ENCODE peak calls at places on chromosomes 5 and 9, in eight cellular contexts. One of them, this sample, is unnamed.

GRCh38 chr5:104456122-104456521 is 893.5 kb upstream of the NUDT12 start:
- DNase-seq in K562: no peak
- DNase-seq in stomach: no peak
- DNase-seq in heart left ventricle: no peak
- DNase-seq in Peyer's patch: no peak
- DNase-seq in NB4: no peak
- DNase-seq in tibial nerve: no peak
- DNase-seq in breast epithelium: no peak
- DNase-seq in this sample: no peak

GRCh38 chr5:33198816-33199215 is 241.9 kb upstream of the TARS1 start:
- DNase-seq in K562: no peak
- DNase-seq in stomach: no peak
- DNase-seq in heart left ventricle: no peak
- DNase-seq in Peyer's patch: no peak
- DNase-seq in NB4: no peak
- DNase-seq in tibial nerve: no peak
- DNase-seq in breast epithelium: no peak
- DNase-seq in this sample: no peak

GRCh38 chr5:125412561-125413535 is 666.4 kb upstream of the ZNF608 start:
- DNase-seq in K562: no peak
- DNase-seq in stomach: peak; percentile 81
- DNase-seq in heart left ventricle: peak; percentile 69
- DNase-seq in Peyer's patch: peak; percentile 79
- DNase-seq in NB4: no peak
- DNase-seq in tibial nerve: peak; percentile 10
- DNase-seq in breast epithelium: peak; percentile 55
- DNase-seq in this sample: no peak

GRCh38 chr5:143014017-143014651 is 244.0 kb downstream of the ARHGAP26 start:
- DNase-seq in K562: peak; percentile 57
- DNase-seq in stomach: peak; percentile 33
- DNase-seq in heart left ventricle: no peak
- DNase-seq in Peyer's patch: no peak
- DNase-seq in NB4: peak; percentile 60
- DNase-seq in tibial nerve: no peak
- DNase-seq in breast epithelium: peak; percentile 55
- DNase-seq in this sample: peak; percentile 70

GRCh38 chr5:158364367-158364766 is 505.4 kb upstream of the CLINT1 start:
- DNase-seq in K562: no peak
- DNase-seq in stomach: no peak
- DNase-seq in heart left ventricle: no peak
- DNase-seq in Peyer's patch: no peak
- DNase-seq in NB4: no peak
- DNase-seq in tibial nerve: no peak
- DNase-seq in breast epithelium: no peak
- DNase-seq in this sample: no peak

GRCh38 chr9:88816141-88816540 is 175.1 kb upstream of the S1PR3 start:
- DNase-seq in K562: no peak
- DNase-seq in stomach: no peak
- DNase-seq in heart left ventricle: no peak
- DNase-seq in Peyer's patch: no peak
- DNase-seq in NB4: no peak
- DNase-seq in tibial nerve: no peak
- DNase-seq in breast epithelium: no peak
- DNase-seq in this sample: no peak

GRCh38 chr5:122142480-122142879 is 13.1 kb downstream of the ZNF474 start:
- DNase-seq in K562: no peak
- DNase-seq in stomach: no peak
- DNase-seq in heart left ventricle: no peak
- DNase-seq in Peyer's patch: no peak
- DNase-seq in NB4: no peak
- DNase-seq in tibial nerve: no peak
- DNase-seq in breast epithelium: no peak
- DNase-seq in this sample: no peak

GRCh38 chr5:177294632-177295031 is 8.9 kb downstream of the RAB24 start:
- DNase-seq in K562: no peak
- DNase-seq in stomach: no peak
- DNase-seq in heart left ventricle: no peak
- DNase-seq in Peyer's patch: no peak
- DNase-seq in NB4: no peak
- DNase-seq in tibial nerve: no peak
- DNase-seq in breast epithelium: no peak
- DNase-seq in this sample: no peak

GRCh38 chr9:112711050-112711689 is 6.7 kb downstream of the INIP start:
- DNase-seq in K562: no peak
- DNase-seq in stomach: no peak
- DNase-seq in heart left ventricle: no peak
- DNase-seq in Peyer's patch: no peak
- DNase-seq in NB4: peak; percentile 16
- DNase-seq in tibial nerve: no peak
- DNase-seq in breast epithelium: no peak
- DNase-seq in this sample: no peak

GRCh38 chr9:24245988-24246387 is 299.7 kb downstream of the IZUMO3 start:
- DNase-seq in K562: no peak
- DNase-seq in stomach: no peak
- DNase-seq in heart left ventricle: no peak
- DNase-seq in Peyer's patch: no peak
- DNase-seq in NB4: peak; percentile 5
- DNase-seq in tibial nerve: no peak
- DNase-seq in breast epithelium: no peak
- DNase-seq in this sample: peak; percentile 27

GRCh38 chr5:97412959-97413358 is 229.9 kb upstream of the RIOK2 start:
- DNase-seq in K562: no peak
- DNase-seq in stomach: no peak
- DNase-seq in heart left ventricle: no peak
- DNase-seq in Peyer's patch: no peak
- DNase-seq in NB4: no peak
- DNase-seq in tibial nerve: no peak
- DNase-seq in breast epithelium: no peak
- DNase-seq in this sample: no peak

GRCh38 chr5:137605377-137605776 is 106.3 kb upstream of the SPOCK1 start:
- DNase-seq in K562: no peak
- DNase-seq in stomach: no peak
- DNase-seq in heart left ventricle: no peak
- DNase-seq in Peyer's patch: no peak
- DNase-seq in NB4: no peak
- DNase-seq in tibial nerve: no peak
- DNase-seq in breast epithelium: no peak
- DNase-seq in this sample: no peak

GRCh38 chr5:94174748-94175411 is 433.5 kb upstream of the POU5F2 start:
- DNase-seq in K562: no peak
- DNase-seq in stomach: no peak
- DNase-seq in heart left ventricle: no peak
- DNase-seq in Peyer's patch: no peak
- DNase-seq in NB4: no peak
- DNase-seq in tibial nerve: no peak
- DNase-seq in breast epithelium: no peak
- DNase-seq in this sample: no peak

GRCh38 chr5:91849069-91849468 is 466.0 kb upstream of the ARRDC3 start:
- DNase-seq in K562: no peak
- DNase-seq in stomach: no peak
- DNase-seq in heart left ventricle: no peak
- DNase-seq in Peyer's patch: no peak
- DNase-seq in NB4: no peak
- DNase-seq in tibial nerve: no peak
- DNase-seq in breast epithelium: no peak
- DNase-seq in this sample: no peak
- TF ChIP-seq POLR2A in K562: no peak
- TF ChIP-seq POLR2A in stomach: no peak
- TF ChIP-seq POLR2A in heart left ventricle: no peak
- TF ChIP-seq POLR2A in Peyer's patch: no peak
- TF ChIP-seq POLR2A in NB4: no peak
- TF ChIP-seq POLR2A in tibial nerve: no peak
- TF ChIP-seq POLR2A in breast epithelium: no peak
- TF ChIP-seq POLR2A in this sample: no peak

DNA sequence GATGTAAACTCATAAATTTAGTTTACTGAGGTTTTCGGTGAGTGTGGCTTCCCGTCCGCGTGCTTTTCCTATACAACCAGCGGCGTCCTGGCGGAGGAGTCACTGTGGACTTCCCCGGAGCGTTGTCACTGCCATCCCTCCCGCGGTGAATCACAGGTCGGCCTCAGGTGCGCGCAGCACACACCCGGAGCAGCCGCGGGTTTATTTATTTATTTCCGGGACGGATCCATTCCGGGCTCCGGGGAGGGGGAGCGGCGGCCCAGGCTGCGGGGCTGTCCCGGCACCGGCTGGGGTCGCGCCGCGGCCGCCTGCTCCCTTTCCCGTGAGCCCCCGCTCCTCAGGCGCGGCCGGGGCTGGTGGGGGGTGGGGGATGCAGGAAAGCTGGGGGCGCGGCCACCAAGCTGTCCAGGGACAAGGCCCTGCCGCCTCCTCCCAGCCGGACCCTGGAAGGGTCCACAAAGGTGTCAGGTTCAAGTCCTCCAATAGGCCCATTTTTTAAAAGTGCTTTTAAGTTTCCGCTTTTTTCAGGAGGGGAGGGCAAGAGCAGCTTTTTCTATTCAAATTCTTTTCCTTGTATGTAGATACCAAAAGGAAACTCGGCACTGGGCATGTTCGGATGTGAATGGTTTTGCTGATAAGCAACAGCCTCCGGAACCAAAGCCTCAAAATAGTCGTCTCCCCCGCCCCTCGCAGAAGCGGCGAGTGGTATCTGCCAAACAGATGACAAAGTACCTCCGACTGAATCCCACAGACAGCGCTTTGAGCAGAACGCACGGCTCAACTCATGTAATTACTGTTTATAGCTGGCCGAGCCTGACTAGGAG is 192.5 kb downstream of the CD180 start:
- DNase-seq in K562: peak; percentile 78
- DNase-seq in stomach: peak; percentile 88
- DNase-seq in heart left ventricle: peak; percentile 86
- DNase-seq in Peyer's patch: peak; percentile 96
- DNase-seq in NB4: peak; percentile 52
- DNase-seq in tibial nerve: peak; percentile 79
- DNase-seq in breast epithelium: peak; percentile 88
- DNase-seq in this sample: peak; percentile 95
- TF ChIP-seq POLR2A in K562: peak; percentile 59
- TF ChIP-seq POLR2A in stomach: no peak
- TF ChIP-seq POLR2A in heart left ventricle: peak; percentile 78
- TF ChIP-seq POLR2A in Peyer's patch: peak; percentile 70
- TF ChIP-seq POLR2A in NB4: no peak
- TF ChIP-seq POLR2A in tibial nerve: peak; percentile 34
- TF ChIP-seq POLR2A in breast epithelium: peak; percentile 28
- TF ChIP-seq POLR2A in this sample: peak; percentile 83

GRCh38 chr9:37374892-37375291 is 47.6 kb upstream of the GRHPR start:
- DNase-seq in K562: no peak
- DNase-seq in stomach: no peak
- DNase-seq in heart left ventricle: no peak
- DNase-seq in Peyer's patch: peak; percentile 88
- DNase-seq in NB4: no peak
- DNase-seq in tibial nerve: no peak
- DNase-seq in breast epithelium: no peak
- DNase-seq in this sample: no peak

GRCh38 chr9:37370968-37371563 is 51.4 kb upstream of the GRHPR start:
- DNase-seq in K562: no peak
- DNase-seq in stomach: no peak
- DNase-seq in heart left ventricle: no peak
- DNase-seq in Peyer's patch: peak; percentile 76
- DNase-seq in NB4: peak; percentile 7
- DNase-seq in tibial nerve: no peak
- DNase-seq in breast epithelium: no peak
- DNase-seq in this sample: no peak

GRCh38 chr9:37372839-37373238 is 49.7 kb upstream of the GRHPR start:
- DNase-seq in K562: no peak
- DNase-seq in stomach: no peak
- DNase-seq in heart left ventricle: no peak
- DNase-seq in Peyer's patch: no peak
- DNase-seq in NB4: no peak
- DNase-seq in tibial nerve: no peak
- DNase-seq in breast epithelium: no peak
- DNase-seq in this sample: no peak

GRCh38 chr9:37371565-37372464 is 50.7 kb upstream of the GRHPR start:
- DNase-seq in K562: no peak
- DNase-seq in stomach: no peak
- DNase-seq in heart left ventricle: no peak
- DNase-seq in Peyer's patch: peak; percentile 59
- DNase-seq in NB4: peak; percentile 24
- DNase-seq in tibial nerve: no peak
- DNase-seq in breast epithelium: no peak
- DNase-seq in this sample: no peak

GRCh38 chr9:37373621-37374020 is 48.9 kb upstream of the GRHPR start:
- DNase-seq in K562: no peak
- DNase-seq in stomach: no peak
- DNase-seq in heart left ventricle: no peak
- DNase-seq in Peyer's patch: no peak
- DNase-seq in NB4: no peak
- DNase-seq in tibial nerve: no peak
- DNase-seq in breast epithelium: no peak
- DNase-seq in this sample: no peak
- TF ChIP-seq POLR2A in K562: no peak
- TF ChIP-seq POLR2A in stomach: no peak
- TF ChIP-seq POLR2A in heart left ventricle: no peak
- TF ChIP-seq POLR2A in Peyer's patch: no peak
- TF ChIP-seq POLR2A in NB4: no peak
- TF ChIP-seq POLR2A in tibial nerve: no peak
- TF ChIP-seq POLR2A in breast epithelium: no peak
- TF ChIP-seq POLR2A in this sample: no peak

GRCh38 chr9:129336130-129336528 is 158.1 kb upstream of the IER5L start:
- DNase-seq in K562: no peak
- DNase-seq in stomach: no peak
- DNase-seq in heart left ventricle: no peak
- DNase-seq in Peyer's patch: no peak
- DNase-seq in NB4: no peak
- DNase-seq in tibial nerve: no peak
- DNase-seq in breast epithelium: no peak
- DNase-seq in this sample: no peak

GRCh38 chr9:129335456-129336129 is 157.5 kb upstream of the IER5L start:
- DNase-seq in K562: no peak
- DNase-seq in stomach: peak; percentile 50
- DNase-seq in heart left ventricle: no peak
- DNase-seq in Peyer's patch: no peak
- DNase-seq in NB4: peak; percentile 41
- DNase-seq in tibial nerve: no peak
- DNase-seq in breast epithelium: no peak
- DNase-seq in this sample: no peak

GRCh38 chr9:129333613-129333960 is 155.5 kb upstream of the IER5L start:
- DNase-seq in K562: no peak
- DNase-seq in stomach: no peak
- DNase-seq in heart left ventricle: no peak
- DNase-seq in Peyer's patch: no peak
- DNase-seq in NB4: no peak
- DNase-seq in tibial nerve: no peak
- DNase-seq in breast epithelium: no peak
- DNase-seq in this sample: no peak

GRCh38 chr9:129333961-129334743 is 156.1 kb upstream of the IER5L start:
- DNase-seq in K562: peak; percentile 69
- DNase-seq in stomach: peak; percentile 95
- DNase-seq in heart left ventricle: peak; percentile 94
- DNase-seq in Peyer's patch: peak; percentile 86
- DNase-seq in NB4: peak; percentile 97
- DNase-seq in tibial nerve: peak; percentile 74
- DNase-seq in breast epithelium: peak; percentile 92
- DNase-seq in this sample: no peak

GRCh38 chr9:129334744-129335080 is 156.7 kb upstream of the IER5L start:
- DNase-seq in K562: no peak
- DNase-seq in stomach: no peak
- DNase-seq in heart left ventricle: no peak
- DNase-seq in Peyer's patch: no peak
- DNase-seq in NB4: no peak
- DNase-seq in tibial nerve: no peak
- DNase-seq in breast epithelium: no peak
- DNase-seq in this sample: no peak
- TF ChIP-seq POLR2A in K562: no peak
- TF ChIP-seq POLR2A in stomach: no peak
- TF ChIP-seq POLR2A in heart left ventricle: no peak
- TF ChIP-seq POLR2A in Peyer's patch: no peak
- TF ChIP-seq POLR2A in NB4: no peak
- TF ChIP-seq POLR2A in tibial nerve: no peak
- TF ChIP-seq POLR2A in breast epithelium: no peak
- TF ChIP-seq POLR2A in this sample: no peak